ENCODE peak calls at places on chromosomes 6 and 20, in seven cellular contexts. One of them, this sample, is unnamed.

GRCh38 chr20:5002077-5002413 is 735 bp upstream of the SLC23A2 start:
- DNase-seq in ACHN: no peak
- DNase-seq in endothelial cell: no peak
- DNase-seq in neural progenitor cell: peak; percentile 18
- DNase-seq in HFF-Myc: no peak
- DNase-seq in endodermal cell: peak; percentile 85
- DNase-seq in hippocampal formation: no peak
- DNase-seq in this sample: no peak

GRCh38 chr6:104771258-104771832 is 88.4 kb downstream of the HACE1 start:
- DNase-seq in ACHN: peak; percentile 40
- DNase-seq in endothelial cell: no peak
- DNase-seq in neural progenitor cell: no peak
- DNase-seq in HFF-Myc: no peak
- DNase-seq in endodermal cell: no peak
- DNase-seq in hippocampal formation: peak; percentile 58
- DNase-seq in this sample: peak; percentile 26

GRCh38 chr20:14477125-14477524 is 139.7 kb upstream of the FLRT3 start:
- DNase-seq in ACHN: peak; percentile 77
- DNase-seq in endothelial cell: no peak
- DNase-seq in neural progenitor cell: no peak
- DNase-seq in HFF-Myc: no peak
- DNase-seq in endodermal cell: no peak
- DNase-seq in hippocampal formation: no peak
- DNase-seq in this sample: peak; percentile 40

GRCh38 chr20:44247676-44248419 is 740 bp downstream of the GDAP1L1 start:
- DNase-seq in ACHN: peak; percentile 73
- DNase-seq in endothelial cell: peak; percentile 89
- DNase-seq in neural progenitor cell: peak; percentile 94
- DNase-seq in HFF-Myc: peak; percentile 9
- DNase-seq in endodermal cell: peak; percentile 95
- DNase-seq in hippocampal formation: no peak
- DNase-seq in this sample: no peak

GRCh38 chr20:24968278-24968677 is 19.2 kb downstream of the CST7 start:
- DNase-seq in ACHN: no peak
- DNase-seq in endothelial cell: no peak
- DNase-seq in neural progenitor cell: no peak
- DNase-seq in HFF-Myc: no peak
- DNase-seq in endodermal cell: peak; percentile 11
- DNase-seq in hippocampal formation: no peak
- DNase-seq in this sample: no peak

GRCh38 chr20:8227293-8227692 is 95.2 kb downstream of the PLCB1 start:
- DNase-seq in ACHN: no peak
- DNase-seq in endothelial cell: no peak
- DNase-seq in neural progenitor cell: no peak
- DNase-seq in HFF-Myc: no peak
- DNase-seq in endodermal cell: no peak
- DNase-seq in hippocampal formation: no peak
- DNase-seq in this sample: no peak

GRCh38 chr6:159720708-159721107 is 6.6 kb upstream of the WTAP start:
- DNase-seq in ACHN: peak; percentile 31
- DNase-seq in endothelial cell: peak; percentile 11
- DNase-seq in neural progenitor cell: peak; percentile 41
- DNase-seq in HFF-Myc: no peak
- DNase-seq in endodermal cell: peak; percentile 63
- DNase-seq in hippocampal formation: no peak
- DNase-seq in this sample: no peak

GRCh38 chr6:15627829-15628228 is 35.0 kb downstream of the DTNBP1 start:
- DNase-seq in ACHN: no peak
- DNase-seq in endothelial cell: no peak
- DNase-seq in neural progenitor cell: no peak
- DNase-seq in HFF-Myc: no peak
- DNase-seq in endodermal cell: no peak
- DNase-seq in hippocampal formation: no peak
- DNase-seq in this sample: no peak